ENCODE peak calls at places on chromosomes 3 and 15, in four cellular contexts. One of them, this sample, is unnamed.

GRCh38 chr3:183298708-183299153 is 45.7 kb downstream of the B3GNT5 start:
- DNase-seq in breast epithelium: no peak
- DNase-seq in activated CD8-positive, alpha-beta memory T cell treated with anti-CD3 and anti-CD28 coated beads for 48 hours: no peak
- DNase-seq in NCI-H1092 treated with DMSO at 0.1 percent for 48 hours: no peak
- DNase-seq in this sample: no peak

GRCh38 chr15:85749261-85750151 is 45.2 kb downstream of the KLHL25 start:
- DNase-seq in activated CD8-positive, alpha-beta memory T cell treated with anti-CD3 and anti-CD28 coated beads for 48 hours: no peak
- DNase-seq in NCI-H1092 treated with DMSO at 0.1 percent for 48 hours: no peak
- DNase-seq in breast epithelium: peak; percentile 51
- DNase-seq in this sample: no peak

GRCh38 chr15:77870195-77871065 is 207.1 kb downstream of the TBC1D2B start:
- DNase-seq in activated CD8-positive, alpha-beta memory T cell treated with anti-CD3 and anti-CD28 coated beads for 48 hours: peak; percentile 15
- DNase-seq in breast epithelium: peak; percentile 67
- DNase-seq in NCI-H1092 treated with DMSO at 0.1 percent for 48 hours: peak; percentile 32
- DNase-seq in this sample: peak; percentile 40

GRCh38 chr3:155024006-155024638 is 56.0 kb upstream of the MME start:
- DNase-seq in activated CD8-positive, alpha-beta memory T cell treated with anti-CD3 and anti-CD28 coated beads for 48 hours: no peak
- DNase-seq in NCI-H1092 treated with DMSO at 0.1 percent for 48 hours: no peak
- DNase-seq in breast epithelium: no peak
- DNase-seq in this sample: peak; percentile 71

GRCh38 chr3:161915283-161915682 is 418.7 kb downstream of the OTOL1 start:
- DNase-seq in breast epithelium: no peak
- DNase-seq in activated CD8-positive, alpha-beta memory T cell treated with anti-CD3 and anti-CD28 coated beads for 48 hours: no peak
- DNase-seq in NCI-H1092 treated with DMSO at 0.1 percent for 48 hours: peak; percentile 65
- DNase-seq in this sample: no peak

GRCh38 chr3:185082149-185082548 is 70.7 kb downstream of the C3orf70 start:
- DNase-seq in NCI-H1092 treated with DMSO at 0.1 percent for 48 hours: no peak
- DNase-seq in activated CD8-positive, alpha-beta memory T cell treated with anti-CD3 and anti-CD28 coated beads for 48 hours: no peak
- DNase-seq in breast epithelium: no peak
- DNase-seq in this sample: no peak

GRCh38 chr15:35179739-35180138 is 94.6 kb upstream of the NANOGP8 start:
- DNase-seq in NCI-H1092 treated with DMSO at 0.1 percent for 48 hours: no peak
- DNase-seq in breast epithelium: no peak
- DNase-seq in activated CD8-positive, alpha-beta memory T cell treated with anti-CD3 and anti-CD28 coated beads for 48 hours: no peak
- DNase-seq in this sample: no peak

GRCh38 chr3:140629351-140630137 is 48.3 kb upstream of the TRIM42 start:
- DNase-seq in NCI-H1092 treated with DMSO at 0.1 percent for 48 hours: no peak
- DNase-seq in activated CD8-positive, alpha-beta memory T cell treated with anti-CD3 and anti-CD28 coated beads for 48 hours: no peak
- DNase-seq in breast epithelium: no peak
- DNase-seq in this sample: peak; percentile 93

GRCh38 chr3:9649791-9650521 is 651 bp downstream of the MTMR14 start:
- DNase-seq in NCI-H1092 treated with DMSO at 0.1 percent for 48 hours: no peak
- DNase-seq in activated CD8-positive, alpha-beta memory T cell treated with anti-CD3 and anti-CD28 coated beads for 48 hours: no peak
- DNase-seq in breast epithelium: no peak
- DNase-seq in this sample: no peak

GRCh38 chr3:35919160-35919559 is 279.8 kb downstream of the ARPP21 start:
- DNase-seq in NCI-H1092 treated with DMSO at 0.1 percent for 48 hours: no peak
- DNase-seq in activated CD8-positive, alpha-beta memory T cell treated with anti-CD3 and anti-CD28 coated beads for 48 hours: no peak
- DNase-seq in breast epithelium: no peak
- DNase-seq in this sample: no peak

GRCh38 chr15:94352940-94353820 is 121.8 kb downstream of the MCTP2 start:
- DNase-seq in breast epithelium: no peak
- DNase-seq in activated CD8-positive, alpha-beta memory T cell treated with anti-CD3 and anti-CD28 coated beads for 48 hours: no peak
- DNase-seq in NCI-H1092 treated with DMSO at 0.1 percent for 48 hours: no peak
- DNase-seq in this sample: no peak

GRCh38 chr15:26866298-26867198 is at the start of gene GABRA5:
- DNase-seq in NCI-H1092 treated with DMSO at 0.1 percent for 48 hours: peak; percentile 68
- DNase-seq in activated CD8-positive, alpha-beta memory T cell treated with anti-CD3 and anti-CD28 coated beads for 48 hours: no peak
- DNase-seq in breast epithelium: no peak
- DNase-seq in this sample: peak; percentile 27

GRCh38 chr15:63701365-63701764 is 104.2 kb downstream of the FBXL22 start:
- DNase-seq in NCI-H1092 treated with DMSO at 0.1 percent for 48 hours: peak; percentile 15
- DNase-seq in breast epithelium: no peak
- DNase-seq in activated CD8-positive, alpha-beta memory T cell treated with anti-CD3 and anti-CD28 coated beads for 48 hours: no peak
- DNase-seq in this sample: no peak

GRCh38 chr3:99768808-99769501 is 48.7 kb upstream of the CMSS1 start:
- DNase-seq in activated CD8-positive, alpha-beta memory T cell treated with anti-CD3 and anti-CD28 coated beads for 48 hours: no peak
- DNase-seq in breast epithelium: no peak
- DNase-seq in NCI-H1092 treated with DMSO at 0.1 percent for 48 hours: no peak
- DNase-seq in this sample: no peak

GRCh38 chr3:60770532-60770931 is 480.7 kb downstream of the FHIT start:
- DNase-seq in activated CD8-positive, alpha-beta memory T cell treated with anti-CD3 and anti-CD28 coated beads for 48 hours: no peak
- DNase-seq in NCI-H1092 treated with DMSO at 0.1 percent for 48 hours: no peak
- DNase-seq in breast epithelium: no peak
- DNase-seq in this sample: peak; percentile 31

This sample was measured in foreskin keratinocyte.